ENCODE peak calls at places on chromosomes 5 and 9, in four cellular contexts. H is PC-9, O is heart right ventricle, X is uterus. I is an unnamed sample.

GRCh38 chr5:92409131-92409530 is 1026.0 kb upstream of the ARRDC3 start:
- DNase-seq in X (no peak), O (no peak), H (no peak), I (peak)

GRCh38 chr5:56852228-56853000 is 37.1 kb downstream of the MAP3K1 start:
- DNase-seq in X (no peak), O (no peak), H (no peak), I (peak)

GRCh38 chr5:56339732-56340131 is 106.6 kb upstream of the ANKRD55 start:
- DNase-seq in O (no peak), H (no peak), X (no peak), I (no peak)

GRCh38 chr5:72066658-72067057 is 40.6 kb upstream of the MAP1B start:
- DNase-seq in H (peak), X (no peak), O (no peak), I (peak)

GRCh38 chr5:124642148-124642547 is 104.3 kb downstream of the ZNF608 start:
- DNase-seq in H (no peak), X (no peak), O (no peak), I (no peak)

GRCh38 chr9:14030350-14030823 is 283.6 kb downstream of the NFIB start:
- DNase-seq in X (no peak), H (peak), O (no peak), I (peak)

GRCh38 chr5:180696116-180696515 is 43.7 kb downstream of the OR2Y1 start:
- DNase-seq in H (no peak), O (no peak), X (no peak), I (no peak)

GRCh38 chr5:71589903-71590302 is 2.8 kb downstream of the MCCC2 start:
- DNase-seq in H (no peak), O (no peak), X (no peak), I (no peak)

GRCh38 chr5:124645396-124645795 is 101.0 kb downstream of the ZNF608 start:
- DNase-seq in O (no peak), H (no peak), X (no peak), I (no peak)

GRCh38 chr5:141465351-141465750 is 10.4 kb upstream of the PCDHGC3 start:
- DNase-seq in O (no peak), H (no peak), X (no peak), I (no peak)

DNA sequence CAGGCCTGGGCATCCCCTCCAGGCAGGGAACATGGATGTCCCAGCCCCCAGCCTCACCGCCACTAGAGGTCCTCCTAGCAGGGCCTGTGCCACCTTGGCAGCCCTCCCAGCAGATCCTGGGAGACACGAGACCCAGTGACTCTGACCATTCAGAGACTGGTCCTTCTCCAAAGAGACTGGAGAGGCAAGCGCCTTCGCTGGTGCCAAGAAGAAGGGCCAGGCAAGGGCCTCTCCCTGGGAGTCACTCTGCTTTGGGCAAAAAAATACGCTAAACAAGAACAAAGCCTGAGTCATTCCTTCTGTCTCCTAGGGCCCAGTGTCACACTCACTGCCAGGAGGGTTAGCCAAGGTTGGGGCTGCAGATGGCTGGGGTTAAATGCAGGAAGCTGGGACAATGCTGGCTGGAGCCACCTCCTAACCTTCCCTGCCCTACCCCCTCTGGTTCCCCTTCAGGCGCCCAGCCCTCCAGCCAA is 35.3 kb upstream of the SMIM23 start:
- DNase-seq in X (peak), O (peak), H (peak), I (peak)
- TF ChIP-seq CTCF in X (no peak), O (peak), H (no peak), I (peak)

GRCh38 chr9:135716045-135716444 is 14.1 kb downstream of the KCNT1 start:
- DNase-seq in H (no peak), O (no peak), X (no peak), I (no peak)

GRCh38 chr9:135712571-135713295 is 10.7 kb downstream of the KCNT1 start:
- DNase-seq in X (no peak), O (no peak), H (no peak), I (no peak)

GRCh38 chr9:135711881-135712280 is 9.9 kb downstream of the KCNT1 start:
- DNase-seq in X (no peak), O (no peak), H (no peak), I (no peak)

GRCh38 chr9:135715056-135715595 is 13.1 kb downstream of the KCNT1 start:
- DNase-seq in H (no peak), X (no peak), O (no peak), I (no peak)

GRCh38 chr9:135714242-135715055 is 12.5 kb downstream of the KCNT1 start:
- DNase-seq in O (no peak), X (no peak), H (no peak), I (no peak)
- H3K4me3 ChIP-seq in O (no peak), X (no peak), H (no peak), I (no peak)

GRCh38 chr9:123960366-123960765 is 30.4 kb upstream of the DENND1A start:
- DNase-seq in X (no peak), H (no peak), O (no peak), I (no peak)
- TF ChIP-seq CTCF in X (no peak), H (no peak), O (no peak), I (peak)

GRCh38 chr9:92140754-92141143 is 25.5 kb upstream of the SPTLC1 start:
- DNase-seq in O (no peak), X (no peak), H (no peak), I (no peak)
- H3K4me3 ChIP-seq in O (peak), X (peak), H (peak), I (peak)

GRCh38 chr9:120299785-120300184 is 280.2 kb downstream of the CDK5RAP2 start:
- DNase-seq in H (no peak), O (no peak), X (no peak), I (no peak)
- TF ChIP-seq CTCF in H (peak), O (no peak), X (no peak), I (peak)

GRCh38 chr5:42951169-42951846 is 88.8 kb downstream of the ANXA2R start:
- DNase-seq in H (peak), X (no peak), O (peak), I (peak)

GRCh38 chr5:42950091-42950465 is 90.0 kb downstream of the ANXA2R start:
- DNase-seq in X (no peak), H (no peak), O (no peak), I (no peak)

GRCh38 chr5:42950466-42951168 is 89.5 kb downstream of the ANXA2R start:
- DNase-seq in O (peak), H (peak), X (peak), I (peak)

GRCh38 chr5:42949348-42950090 is 90.6 kb downstream of the ANXA2R start:
- DNase-seq in H (peak), O (peak), X (peak), I (peak)

DNA sequence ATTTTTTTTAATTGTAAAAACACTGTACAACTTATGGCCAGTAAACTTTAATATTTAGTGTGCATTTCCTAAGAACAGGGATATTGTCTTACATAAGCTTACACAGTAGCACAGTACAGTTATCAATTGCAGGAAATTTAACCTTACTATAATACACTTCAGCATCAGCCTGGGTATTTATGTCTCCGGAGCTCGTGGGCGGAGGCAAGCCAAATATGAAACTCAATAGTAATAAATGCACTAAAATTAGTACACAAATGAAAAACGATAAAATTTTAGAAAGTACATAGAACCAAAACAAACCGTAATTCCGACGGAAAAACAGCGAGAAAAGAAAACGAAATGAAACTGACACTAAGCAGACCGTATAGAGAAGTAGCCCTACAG is 91.2 kb downstream of the ANXA2R start:
- DNase-seq in X (no peak), O (no peak), H (no peak), I (no peak)
- H3K4me3 ChIP-seq in X (no peak), O (peak), H (peak), I (peak)

GRCh38 chr5:138354926-138355378 is 2.5 kb downstream of the KDM3B start:
- DNase-seq in O (no peak), X (no peak), H (no peak), I (peak)
- TF ChIP-seq CTCF in O (no peak), X (no peak), H (no peak), I (peak)

GRCh38 chr9:101087426-101087825 is 58.9 kb downstream of the PLPPR1 start:
- DNase-seq in H (no peak), O (no peak), X (no peak), I (no peak)

GRCh38 chr9:101083451-101083850 is 54.9 kb downstream of the PLPPR1 start:
- DNase-seq in O (no peak), H (no peak), X (no peak), I (no peak)

DNA sequence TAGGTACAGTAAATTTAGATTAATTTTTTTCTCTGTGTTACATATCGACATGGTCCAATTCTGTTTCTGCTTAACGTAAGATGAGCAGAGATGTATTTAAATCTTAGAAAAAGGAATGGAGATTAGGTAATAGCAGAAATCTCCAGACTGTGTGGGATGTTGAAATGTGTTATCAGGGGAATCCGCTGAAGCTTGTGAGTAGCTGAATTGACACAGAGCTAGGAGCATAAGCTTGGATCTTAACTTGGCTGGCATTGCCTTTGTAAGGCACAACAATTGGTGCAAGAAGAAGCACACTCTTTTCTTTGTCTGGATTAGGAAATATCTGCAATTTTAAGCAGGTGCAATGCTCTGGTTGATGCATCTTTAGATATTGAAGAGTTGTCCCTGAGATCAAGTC is 53.1 kb downstream of the PLPPR1 start:
- DNase-seq in O (no peak), H (no peak), X (no peak), I (no peak)
- H3K4me3 ChIP-seq in O (no peak), H (no peak), X (no peak), I (no peak)

I was measured in choroid plexus epithelial cell.